ENCODE peak calls at places on chromosomes 6 and 20, in six cellular contexts. C is GM12891, E is ACHN, P is ELR, R is putamen, D is smooth muscle cell of the brain vasculature. J is an unnamed sample.
A peak's percentile ranks its signal among the peaks of the same experiment; 100 is the strongest.

GRCh38 chr6:67544851-67545452 is 1090.1 kb upstream of the ADGRB3 start:
- DNase-seq in C (no peak), E (no peak), P (peak; percentile 1), R (no peak), D (no peak), J (no peak)

GRCh38 chr20:13524339-13524738 is 114.4 kb downstream of the TASP1 start:
- DNase-seq in C (no peak), E (no peak), P (no peak), R (no peak), D (no peak), J (no peak)

GRCh38 chr20:15643713-15644112 is 929.5 kb downstream of the KIF16B start:
- DNase-seq in C (no peak), E (peak; percentile 1), P (peak; percentile 13), R (no peak), D (no peak), J (no peak)

GRCh38 chr6:148831531-148831930 is 84.7 kb downstream of the UST start:
- DNase-seq in C (no peak), E (no peak), P (no peak), R (no peak), D (no peak), J (no peak)

GRCh38 chr6:43262000-43262779 is 18.9 kb downstream of the TTBK1 start:
- DNase-seq in C (no peak), E (no peak), P (no peak), R (no peak), D (no peak), J (no peak)

GRCh38 chr6:40359808-40360207 is 227.4 kb downstream of the LRFN2 start:
- DNase-seq in C (no peak), E (no peak), P (no peak), R (no peak), D (no peak), J (no peak)

GRCh38 chr6:130744601-130745382 is 82.4 kb upstream of the SMLR1 start:
- DNase-seq in C (no peak), E (no peak), P (no peak), R (no peak), D (no peak), J (no peak)

GRCh38 chr6:111597687-111598086 is 8.0 kb downstream of the TRAF3IP2 start:
- DNase-seq in C (no peak), E (no peak), P (no peak), R (no peak), D (no peak), J (no peak)

GRCh38 chr20:32749914-32750637 is 6.8 kb upstream of the COMMD7 start:
- DNase-seq in C (no peak), E (no peak), P (no peak), R (no peak), D (no peak), J (no peak)

GRCh38 chr20:37935435-37935834 is 32.5 kb downstream of the VSTM2L start:
- DNase-seq in C (no peak), E (no peak), P (no peak), R (no peak), D (no peak), J (no peak)

GRCh38 chr20:32027653-32028052 is 17.4 kb downstream of the CCM2L start:
- DNase-seq in C (no peak), E (no peak), P (no peak), R (no peak), D (no peak), J (no peak)

GRCh38 chr20:50369225-50370035 is 140.8 kb upstream of the PTPN1 start:
- DNase-seq in C (no peak), E (no peak), P (no peak), R (no peak), D (no peak), J (no peak)

GRCh38 chr6:152698692-152699091 is 995 bp downstream of the MYCT1 start:
- DNase-seq in C (no peak), E (no peak), P (no peak), R (no peak), D (no peak), J (no peak)

GRCh38 chr20:17688965-17689364 is 6.9 kb upstream of the RRBP1 start:
- DNase-seq in C (no peak), E (no peak), P (no peak), R (no peak), D (no peak), J (no peak)

GRCh38 chr6:108712946-108713345 is 135.3 kb upstream of the ARMC2 start:
- DNase-seq in C (no peak), E (no peak), P (no peak), R (no peak), D (no peak), J (no peak)

GRCh38 chr20:59604770-59605665 is 678 bp downstream of the PHACTR3 start:
- DNase-seq in C (no peak), E (no peak), P (no peak), R (no peak), D (no peak), J (no peak)

GRCh38 chr6:16257999-16258708 is 19.8 kb downstream of the GMPR start:
- DNase-seq in C (no peak), E (no peak), P (peak; percentile 15), R (no peak), D (peak; percentile 47), J (no peak)

GRCh38 chr6:36862164-36862847 is 12.3 kb downstream of the PPIL1 start:
- DNase-seq in C (no peak), E (no peak), P (no peak), R (no peak), D (no peak), J (no peak)

GRCh38 chr6:113493991-113494390 is 363.2 kb upstream of the MARCKS start:
- DNase-seq in C (no peak), E (no peak), P (no peak), R (no peak), D (no peak), J (no peak)

GRCh38 chr20:62704341-62704948 is 4.2 kb upstream of the NTSR1 start:
- DNase-seq in C (no peak), E (peak; percentile 83), P (peak; percentile 98), R (no peak), D (peak; percentile 76), J (peak; percentile 87)

GRCh38 chr6:80174931-80175572 is 68.6 kb downstream of the BCKDHB start:
- DNase-seq in C (no peak), E (no peak), P (peak; percentile 71), R (no peak), D (no peak), J (peak; percentile 11)

J was measured in HTR-8/SVneo.